ENCODE peak calls at places on chromosomes 4 and X, in seven cellular contexts. Y is stomach, O is uterus, E is lower leg skin, A is A549, S is transverse colon, M is heart left ventricle. C is an unnamed sample.

GRCh38 chrX:20067709-20068315 is 48.9 kb downstream of the MAP7D2 start:
- DNase-seq in Y (peak; percentile 90), S (peak; percentile 55), M (peak; percentile 41), O (peak; percentile 88), E (peak; percentile 93), A (peak; percentile 64), C (peak; percentile 0)

GRCh38 chr4:75512336-75513211 is 1.6 kb downstream of the RCHY1 start:
- DNase-seq in M (no peak), A (no peak), O (no peak), E (no peak), S (no peak), Y (no peak), C (no peak)

GRCh38 chr4:110197421-110198398 is 705 bp downstream of the ELOVL6 start:
- DNase-seq in O (peak; percentile 31), E (no peak), S (peak; percentile 56), M (peak; percentile 28), Y (no peak), A (peak; percentile 22), C (no peak)

GRCh38 chr4:51851090-51851936 is 8.4 kb downstream of the DCUN1D4 start:
- DNase-seq in Y (no peak), S (no peak), E (no peak), A (no peak), M (no peak), O (no peak), C (no peak)

GRCh38 chr4:157294575-157294974 is 74.0 kb downstream of the GRIA2 start:
- DNase-seq in Y (no peak), S (no peak), O (no peak), M (no peak), A (no peak), E (no peak), C (no peak)

GRCh38 chrX:68018248-68019203 is 414.8 kb downstream of the OPHN1 start:
- DNase-seq in M (peak; percentile 6), Y (no peak), S (no peak), E (no peak), O (no peak), A (peak; percentile 37), C (no peak)

GRCh38 chrX:119008122-119008744 is 33.8 kb downstream of the LONRF3 start:
- DNase-seq in O (no peak), M (no peak), A (peak; percentile 28), E (no peak), Y (peak; percentile 28), S (peak; percentile 21), C (no peak)

GRCh38 chrX:22526339-22526738 is 253.6 kb downstream of the CBLL2 start:
- DNase-seq in O (no peak), S (no peak), M (no peak), E (no peak), Y (no peak), A (peak; percentile 4), C (no peak)

GRCh38 chr4:87982446-87982845 is 6.9 kb downstream of the SPP1 start:
- DNase-seq in E (no peak), A (no peak), M (no peak), Y (no peak), O (no peak), S (no peak), C (no peak)

GRCh38 chr4:182185491-182185890 is 57.7 kb upstream of the TENM3 start:
- DNase-seq in M (no peak), O (no peak), S (no peak), Y (no peak), E (no peak), A (no peak), C (no peak)

GRCh38 chr4:103008875-103009729 is 10.4 kb downstream of the SLC9B1 start:
- DNase-seq in O (no peak), S (no peak), E (no peak), A (peak; percentile 70), M (no peak), Y (no peak), C (no peak)

DNA sequence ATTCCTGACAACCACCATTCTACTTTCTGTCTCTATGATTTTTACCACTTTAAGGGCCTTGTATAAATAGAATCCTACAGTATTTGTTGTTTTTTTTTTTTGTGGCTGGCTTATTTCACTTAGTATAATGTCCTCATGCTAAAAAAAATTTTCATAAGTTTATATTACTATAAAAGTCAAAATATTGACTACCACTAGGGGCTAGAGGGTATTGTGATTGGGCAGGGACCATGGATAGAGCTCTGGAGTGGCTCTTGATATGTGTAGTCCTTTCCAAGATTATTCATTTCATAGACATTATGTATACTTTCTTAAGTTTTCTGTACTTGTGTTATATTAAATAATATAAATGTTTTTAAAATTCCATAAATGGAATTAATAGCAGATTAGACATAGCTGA is 34.6 kb downstream of the MYOZ2 start:
- DNase-seq in M (no peak), A (no peak), E (no peak), S (no peak), O (no peak), Y (no peak), C (no peak)
- TF ChIP-seq CTCF in M (no peak), A (no peak), E (no peak), S (no peak), O (no peak), Y (no peak), C (no peak)

GRCh38 chrX:47482512-47483309 is at the start of gene ZNF41:
- DNase-seq in A (peak; percentile 92), M (peak; percentile 69), S (peak; percentile 74), O (peak; percentile 68), E (peak; percentile 93), Y (peak; percentile 71), C (peak; percentile 20)
- TF ChIP-seq POLR2A in A (peak; percentile 66), M (no peak), S (peak; percentile 54), O (peak; percentile 42), E (no peak), Y (no peak), C (peak; percentile 45)

GRCh38 chr4:147837435-147837834 is 105.5 kb downstream of the ARHGAP10 start:
- DNase-seq in M (peak; percentile 33), S (no peak), E (no peak), O (no peak), Y (no peak), A (peak; percentile 58), C (no peak)
- TF ChIP-seq CTCF in M (peak; percentile 46), S (peak; percentile 9), E (no peak), O (no peak), Y (peak; percentile 18), A (no peak), C (peak; percentile 22)

GRCh38 chrX:11759461-11760311 is 1.6 kb downstream of the MSL3 start:
- DNase-seq in M (peak; percentile 87), S (peak; percentile 84), E (peak; percentile 93), Y (peak; percentile 82), A (peak; percentile 92), O (peak; percentile 89), C (peak; percentile 31)

GRCh38 chrX:11757397-11757728 is 674 bp upstream of the MSL3 start:
- DNase-seq in E (peak; percentile 87), M (no peak), S (no peak), Y (no peak), A (no peak), O (peak; percentile 47), C (no peak)

GRCh38 chrX:11759172-11759460 is 1.1 kb downstream of the MSL3 start:
- DNase-seq in Y (no peak), M (no peak), S (no peak), A (no peak), E (no peak), O (no peak), C (no peak)

GRCh38 chrX:11757729-11758399 is at the start of gene MSL3:
- DNase-seq in O (no peak), A (peak; percentile 58), E (no peak), Y (peak; percentile 56), M (peak; percentile 64), S (peak; percentile 63), C (no peak)

DNA sequence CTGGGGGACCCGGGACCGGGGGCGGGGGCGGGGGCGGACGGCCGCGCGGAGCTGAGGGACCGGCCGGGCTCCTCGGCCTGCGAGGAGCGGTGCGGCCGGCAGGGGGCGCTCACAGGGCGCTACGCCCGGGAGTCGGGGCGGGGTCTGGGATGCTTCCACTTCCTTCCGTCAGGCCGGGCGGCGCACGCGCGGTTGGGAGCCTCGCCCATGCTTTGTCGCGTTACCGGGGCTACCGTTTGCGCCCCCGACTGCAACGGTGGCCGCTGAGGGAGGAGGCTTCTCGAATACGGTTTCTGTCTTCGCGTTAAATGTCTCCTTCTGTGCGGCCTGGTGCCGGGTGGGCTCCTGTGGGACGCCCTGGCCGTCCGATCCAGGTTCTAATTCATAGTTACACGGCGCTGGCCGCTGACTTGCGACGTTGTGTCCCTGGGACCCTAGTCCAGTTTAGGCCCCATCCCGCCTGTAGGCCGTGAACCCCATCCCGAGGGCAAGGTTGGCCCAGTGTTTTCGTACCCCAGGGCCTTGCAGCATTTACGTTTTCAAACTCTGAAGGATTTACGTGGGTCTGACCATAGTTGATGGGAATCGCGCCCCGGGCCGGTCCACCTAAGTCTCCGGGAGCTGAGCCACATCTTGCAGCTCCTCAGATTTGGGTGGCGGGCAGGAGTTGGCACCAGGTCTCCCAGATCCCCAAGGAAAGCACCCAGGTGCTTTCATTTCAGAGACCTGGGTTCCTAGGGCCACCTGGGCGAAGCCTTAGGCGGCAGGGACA is 549 bp downstream of the MSL3 start:
- DNase-seq in A (peak; percentile 89), Y (peak; percentile 87), S (peak; percentile 88), M (peak; percentile 85), O (peak; percentile 85), E (peak; percentile 97), C (peak; percentile 17)
- TF ChIP-seq POLR2A in A (peak; percentile 54), Y (no peak), S (peak; percentile 24), M (no peak), O (no peak), E (no peak), C (no peak)

DNA sequence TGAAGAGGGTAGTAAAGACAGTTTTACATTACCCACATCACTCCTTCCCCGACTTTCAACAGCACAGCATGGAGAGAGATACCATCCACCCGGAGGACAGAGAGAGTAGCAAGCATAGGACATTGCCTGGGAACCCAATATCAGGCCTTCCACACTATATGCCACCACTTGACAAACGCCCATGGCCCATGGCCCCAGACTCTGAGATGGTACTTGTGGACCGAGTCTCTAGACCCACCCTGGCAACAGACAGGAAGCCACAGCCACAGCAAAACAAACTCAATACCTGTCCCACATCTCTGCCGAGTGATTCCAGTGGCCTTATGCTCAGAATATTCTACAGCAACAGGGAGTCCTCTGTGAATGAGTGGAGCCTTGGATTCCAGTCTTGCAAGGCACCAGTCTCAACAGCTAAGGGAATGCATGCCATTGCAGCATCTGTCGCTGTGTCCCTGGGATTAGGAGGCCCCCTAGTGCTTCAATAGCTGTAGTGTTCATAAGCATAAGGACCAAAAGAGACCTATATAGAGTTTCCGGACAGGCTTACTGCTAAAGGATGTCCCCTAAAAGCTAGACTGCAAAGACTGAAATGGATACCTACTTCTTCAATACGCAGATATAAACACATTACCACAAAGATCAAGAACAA is 14.7 kb upstream of the CT55 start:
- DNase-seq in O (no peak), E (no peak), Y (no peak), S (no peak), A (peak; percentile 58), M (peak; percentile 8), C (no peak)
- TF ChIP-seq CTCF in O (no peak), E (no peak), Y (no peak), S (peak; percentile 32), A (peak; percentile 50), M (peak; percentile 39), C (peak; percentile 63)

DNA sequence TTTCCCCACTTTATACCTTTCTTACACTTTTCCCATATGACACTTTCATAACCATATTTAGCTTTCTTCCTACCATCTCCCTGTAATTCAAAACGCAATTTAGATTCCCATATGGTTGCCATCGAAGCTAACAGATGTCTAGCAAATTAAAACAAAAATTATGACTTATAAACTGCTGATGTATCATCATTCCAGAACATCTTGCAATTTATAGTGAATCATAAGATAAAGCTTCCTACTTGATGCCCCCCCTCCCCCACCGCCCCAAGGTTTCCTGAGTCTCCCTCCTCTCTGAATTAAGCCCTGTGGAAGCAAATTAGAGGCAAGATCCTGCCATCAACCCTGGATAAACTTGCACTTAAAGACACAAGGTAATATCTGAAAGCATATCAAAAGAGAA is 5.4 kb downstream of the TSPAN5 start:
- DNase-seq in A (no peak), E (no peak), S (no peak), Y (no peak), M (no peak), O (no peak), C (no peak)
- TF ChIP-seq POLR2A in A (no peak), E (no peak), S (no peak), Y (no peak), M (no peak), O (no peak), C (no peak)

C was measured in esophagus squamous epithelium.